ENCODE peak calls at places on chromosomes 3 and 15, in five cellular contexts. One of them, this sample, is unnamed.

GRCh38 chr3:188299068-188299467 is 145.1 kb downstream of the LPP start:
- DNase-seq in GM23338: no peak
- DNase-seq in AG09319: no peak
- DNase-seq in GM10248: no peak
- DNase-seq in B cell: no peak
- DNase-seq in this sample: no peak

GRCh38 chr15:64981812-64982431 is 7.8 kb downstream of the SPG21 start:
- DNase-seq in GM23338: no peak
- DNase-seq in AG09319: no peak
- DNase-seq in GM10248: no peak
- DNase-seq in B cell: no peak
- DNase-seq in this sample: no peak

GRCh38 chr3:8625991-8626390 is 18.6 kb downstream of the SSUH2 start:
- DNase-seq in GM23338: no peak
- DNase-seq in AG09319: no peak
- DNase-seq in GM10248: no peak
- DNase-seq in B cell: no peak
- DNase-seq in this sample: no peak

GRCh38 chr15:60115579-60116415 is 111.7 kb downstream of the FOXB1 start:
- DNase-seq in GM23338: no peak
- DNase-seq in AG09319: no peak
- DNase-seq in GM10248: no peak
- DNase-seq in B cell: no peak
- DNase-seq in this sample: no peak

GRCh38 chr3:68941055-68941454 is 8.7 kb upstream of the TAFA4 start:
- DNase-seq in GM23338: no peak
- DNase-seq in AG09319: no peak
- DNase-seq in GM10248: no peak
- DNase-seq in B cell: no peak
- DNase-seq in this sample: no peak

GRCh38 chr3:42535981-42536784 is 33.7 kb downstream of the VIPR1 start:
- DNase-seq in GM23338: peak
- DNase-seq in AG09319: no peak
- DNase-seq in GM10248: peak
- DNase-seq in B cell: no peak
- DNase-seq in this sample: no peak

GRCh38 chr15:41407341-41407740 is 5.0 kb upstream of the NDUFAF1 start:
- DNase-seq in GM23338: no peak
- DNase-seq in AG09319: no peak
- DNase-seq in GM10248: no peak
- DNase-seq in B cell: no peak
- DNase-seq in this sample: no peak

GRCh38 chr15:46344115-46344749 is 709.4 kb downstream of the SQOR start:
- DNase-seq in GM23338: peak
- DNase-seq in AG09319: no peak
- DNase-seq in GM10248: no peak
- DNase-seq in B cell: no peak
- DNase-seq in this sample: no peak

GRCh38 chr15:68512578-68512977 is 66.2 kb upstream of the CORO2B start:
- DNase-seq in GM23338: no peak
- DNase-seq in AG09319: no peak
- DNase-seq in GM10248: no peak
- DNase-seq in B cell: no peak
- DNase-seq in this sample: no peak

GRCh38 chr15:68508485-68509189 is 70.2 kb upstream of the CORO2B start:
- DNase-seq in GM23338: no peak
- DNase-seq in AG09319: no peak
- DNase-seq in GM10248: no peak
- DNase-seq in B cell: no peak
- DNase-seq in this sample: no peak

GRCh38 chr15:68512052-68512451 is 66.7 kb upstream of the CORO2B start:
- DNase-seq in GM23338: no peak
- DNase-seq in AG09319: no peak
- DNase-seq in GM10248: no peak
- DNase-seq in B cell: no peak
- DNase-seq in this sample: no peak

GRCh38 chr15:68511073-68511991 is 67.5 kb upstream of the CORO2B start:
- DNase-seq in GM23338: no peak
- DNase-seq in AG09319: no peak
- DNase-seq in GM10248: no peak
- DNase-seq in B cell: no peak
- DNase-seq in this sample: no peak

GRCh38 chr15:68510558-68510957 is 68.2 kb upstream of the CORO2B start:
- DNase-seq in GM23338: no peak
- DNase-seq in AG09319: no peak
- DNase-seq in GM10248: no peak
- DNase-seq in B cell: no peak
- DNase-seq in this sample: no peak
- TF ChIP-seq CTCF in GM23338: no peak
- TF ChIP-seq CTCF in AG09319: no peak
- TF ChIP-seq CTCF in GM10248: no peak
- TF ChIP-seq CTCF in B cell: no peak
- TF ChIP-seq CTCF in this sample: no peak

GRCh38 chr15:72222433-72222832 is 8.6 kb downstream of the PKM start:
- DNase-seq in GM23338: no peak
- DNase-seq in AG09319: no peak
- DNase-seq in GM10248: no peak
- DNase-seq in B cell: no peak
- DNase-seq in this sample: no peak
- TF ChIP-seq CTCF in GM23338: no peak
- TF ChIP-seq CTCF in AG09319: no peak
- TF ChIP-seq CTCF in GM10248: no peak
- TF ChIP-seq CTCF in B cell: no peak
- TF ChIP-seq CTCF in this sample: no peak

DNA sequence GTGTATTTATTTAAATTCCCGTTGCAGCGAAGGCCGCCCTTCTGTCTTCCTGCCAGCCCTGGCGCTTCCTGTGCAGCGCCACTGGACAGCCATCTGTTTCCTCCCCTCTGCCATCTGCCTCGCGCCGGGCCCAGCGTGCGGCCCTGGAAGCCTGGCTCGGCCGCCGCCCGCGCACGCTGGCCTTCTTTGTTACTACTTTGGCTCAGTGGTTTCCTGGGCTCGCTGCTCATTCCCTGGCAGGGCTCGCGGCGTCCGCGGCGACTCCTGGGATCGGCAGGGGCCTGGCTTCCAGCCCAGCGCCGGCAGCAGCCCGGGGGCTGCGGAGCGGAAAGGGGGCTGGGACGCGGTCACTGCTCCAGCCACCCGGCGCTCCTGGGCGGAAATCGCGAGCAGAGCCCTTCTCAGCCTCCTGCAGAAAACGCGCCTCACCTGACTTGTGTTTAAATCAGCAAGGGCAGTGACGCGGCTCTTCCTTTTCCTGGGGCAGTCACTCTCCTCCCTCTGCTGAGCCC is 9.9 kb downstream of the CMTM7 start:
- DNase-seq in GM23338: peak
- DNase-seq in AG09319: no peak
- DNase-seq in GM10248: peak
- DNase-seq in B cell: peak
- DNase-seq in this sample: peak
- TF ChIP-seq CTCF in GM23338: no peak
- TF ChIP-seq CTCF in AG09319: no peak
- TF ChIP-seq CTCF in GM10248: no peak
- TF ChIP-seq CTCF in B cell: no peak
- TF ChIP-seq CTCF in this sample: no peak

GRCh38 chr3:59308684-59309083 is 258.9 kb upstream of the CFAP20DC start:
- DNase-seq in GM23338: peak
- DNase-seq in AG09319: no peak
- DNase-seq in GM10248: no peak
- DNase-seq in B cell: no peak
- DNase-seq in this sample: no peak
- TF ChIP-seq CTCF in GM23338: peak
- TF ChIP-seq CTCF in AG09319: no peak
- TF ChIP-seq CTCF in GM10248: no peak
- TF ChIP-seq CTCF in B cell: no peak
- TF ChIP-seq CTCF in this sample: peak

GRCh38 chr3:65638301-65638700 is 400.4 kb downstream of the MAGI1 start:
- DNase-seq in GM23338: no peak
- DNase-seq in AG09319: no peak
- DNase-seq in GM10248: no peak
- DNase-seq in B cell: no peak
- DNase-seq in this sample: no peak
- TF ChIP-seq CTCF in GM23338: no peak
- TF ChIP-seq CTCF in AG09319: no peak
- TF ChIP-seq CTCF in GM10248: no peak
- TF ChIP-seq CTCF in B cell: no peak
- TF ChIP-seq CTCF in this sample: no peak

GRCh38 chr3:47661121-47661752 is 82.6 kb upstream of the CSPG5 start:
- DNase-seq in GM23338: no peak
- DNase-seq in AG09319: peak
- DNase-seq in GM10248: no peak
- DNase-seq in B cell: no peak
- DNase-seq in this sample: no peak
- TF ChIP-seq CTCF in GM23338: no peak
- TF ChIP-seq CTCF in AG09319: no peak
- TF ChIP-seq CTCF in GM10248: no peak
- TF ChIP-seq CTCF in B cell: no peak
- TF ChIP-seq CTCF in this sample: no peak

DNA sequence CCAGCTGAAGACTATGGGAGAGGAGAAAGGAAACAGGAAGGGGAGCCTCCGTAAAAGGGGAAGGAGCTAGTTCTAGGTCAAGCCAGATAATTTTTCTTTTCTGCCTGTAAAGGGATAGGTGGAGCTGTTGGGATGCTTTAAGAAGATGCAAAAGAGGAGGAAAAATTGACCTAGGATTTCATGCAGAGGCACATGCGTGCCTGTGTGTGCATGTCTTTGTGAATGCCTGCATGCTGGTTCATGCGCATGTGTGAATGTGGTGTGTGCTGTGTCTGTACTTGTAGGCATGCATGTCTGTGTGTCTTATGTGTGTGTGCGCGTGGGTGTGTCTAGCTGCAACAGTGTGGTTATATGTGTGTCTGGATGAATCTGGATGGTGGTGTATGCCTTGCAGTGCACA is 27.3 kb downstream of the CCDC33 start:
- DNase-seq in GM23338: no peak
- DNase-seq in AG09319: no peak
- DNase-seq in GM10248: no peak
- DNase-seq in B cell: no peak
- DNase-seq in this sample: no peak
- TF ChIP-seq CTCF in GM23338: peak
- TF ChIP-seq CTCF in AG09319: no peak
- TF ChIP-seq CTCF in GM10248: no peak
- TF ChIP-seq CTCF in B cell: no peak
- TF ChIP-seq CTCF in this sample: no peak

GRCh38 chr3:134677196-134677986 is 26.6 kb upstream of the KY start:
- DNase-seq in GM23338: peak
- DNase-seq in AG09319: no peak
- DNase-seq in GM10248: peak
- DNase-seq in B cell: no peak
- DNase-seq in this sample: no peak
- TF ChIP-seq CTCF in GM23338: peak
- TF ChIP-seq CTCF in AG09319: peak
- TF ChIP-seq CTCF in GM10248: peak
- TF ChIP-seq CTCF in B cell: no peak
- TF ChIP-seq CTCF in this sample: no peak

GRCh38 chr15:61118885-61119284 is 110.2 kb downstream of the RORA start:
- DNase-seq in GM23338: peak
- DNase-seq in AG09319: no peak
- DNase-seq in GM10248: no peak
- DNase-seq in B cell: no peak
- DNase-seq in this sample: no peak
- TF ChIP-seq CTCF in GM23338: peak
- TF ChIP-seq CTCF in AG09319: peak
- TF ChIP-seq CTCF in GM10248: no peak
- TF ChIP-seq CTCF in B cell: no peak
- TF ChIP-seq CTCF in this sample: no peak

This sample was measured in natural killer cell.